ENCODE peak calls at places on chromosome X, in seven cellular contexts. Y is H9, L is left lung, H is AG04450, N is esophagus squamous epithelium, F is WTC11, P is mesothelial cell of epicardium. E is an unnamed sample.

GRCh38 chrX:118346258-118347094 is 570 bp downstream of the WDR44 start:
- DNase-seq in Y (no peak), L (peak; percentile 87), H (no peak), N (peak; percentile 40), F (peak; percentile 18), P (peak; percentile 58), E (no peak)

GRCh38 chrX:118507766-118508165 is 12.2 kb downstream of the DOCK11 start:
- DNase-seq in Y (no peak), L (no peak), H (no peak), N (no peak), F (no peak), P (no peak), E (no peak)

GRCh38 chrX:19462879-19463278 is 52.4 kb downstream of the MAP3K15 start:
- DNase-seq in Y (no peak), L (no peak), H (no peak), N (no peak), F (no peak), P (no peak), E (no peak)

GRCh38 chrX:120262781-120263719 is 12.4 kb downstream of the ZBTB33 start:
- DNase-seq in Y (peak; percentile 55), L (no peak), H (no peak), N (no peak), F (peak; percentile 11), P (no peak), E (no peak)

GRCh38 chrX:12469296-12469695 is 321.9 kb upstream of the PRPS2 start:
- DNase-seq in Y (no peak), L (peak; percentile 13), H (no peak), N (no peak), F (no peak), P (no peak), E (no peak)

GRCh38 chrX:92232182-92232581 is 453.0 kb downstream of the PCDH11X start:
- DNase-seq in Y (no peak), L (no peak), H (no peak), N (no peak), F (no peak), P (no peak), E (no peak)

GRCh38 chrX:10254746-10255145 is 98.0 kb downstream of the CLCN4 start:
- DNase-seq in Y (no peak), L (no peak), H (no peak), N (no peak), F (no peak), P (no peak), E (no peak)

GRCh38 chrX:154401918-154402621 is 3.9 kb downstream of the RPL10 start:
- DNase-seq in Y (no peak), L (no peak), H (no peak), N (no peak), F (no peak), P (no peak), E (no peak)

GRCh38 chrX:10379848-10380247 is 223.1 kb downstream of the CLCN4 start:
- DNase-seq in Y (no peak), L (no peak), H (no peak), N (no peak), F (no peak), P (no peak), E (no peak)

GRCh38 chrX:100368167-100368566 is 41.9 kb downstream of the PCDH19 start:
- DNase-seq in Y (peak; percentile 44), L (no peak), H (no peak), N (no peak), F (peak; percentile 29), P (no peak), E (no peak)

GRCh38 chrX:47500541-47500940 is 17.5 kb upstream of the ZNF41 start:
- DNase-seq in Y (no peak), L (no peak), H (no peak), N (no peak), F (no peak), P (no peak), E (no peak)

GRCh38 chrX:111867236-111867635 is 8.7 kb upstream of the TRPC5OS start:
- DNase-seq in Y (no peak), L (no peak), H (no peak), N (no peak), F (no peak), P (no peak), E (no peak)

GRCh38 chrX:38864165-38864564 is 62.9 kb downstream of the MID1IP1 start:
- DNase-seq in Y (no peak), L (no peak), H (no peak), N (no peak), F (no peak), P (no peak), E (no peak)

GRCh38 chrX:115350696-115351408 is 61.3 kb downstream of the LUZP4 start:
- DNase-seq in Y (no peak), L (no peak), H (no peak), N (no peak), F (no peak), P (no peak), E (no peak)

GRCh38 chrX:69116077-69116476 is 49.2 kb downstream of the PJA1 start:
- DNase-seq in Y (no peak), L (no peak), H (no peak), N (no peak), F (no peak), P (no peak), E (no peak)

GRCh38 chrX:32137525-32137924 is 1065.7 kb upstream of the FTHL17 start:
- DNase-seq in Y (peak; percentile 27), L (no peak), H (no peak), N (no peak), F (peak; percentile 12), P (peak; percentile 53), E (no peak)

GRCh38 chrX:93985621-93986020 is 311.6 kb downstream of the FAM133A start:
- DNase-seq in Y (no peak), L (no peak), H (no peak), N (no peak), F (no peak), P (no peak), E (no peak)

GRCh38 chrX:54043084-54043483 is 1.2 kb downstream of the PHF8 start:
- DNase-seq in Y (no peak), L (no peak), H (no peak), N (no peak), F (no peak), P (no peak), E (no peak)

GRCh38 chrX:100685284-100685996 is 41.4 kb downstream of the SRPX2 start:
- DNase-seq in Y (peak; percentile 67), L (no peak), H (peak; percentile 37), N (no peak), F (peak; percentile 67), P (peak; percentile 73), E (peak; percentile 58)

GRCh38 chrX:48540015-48540350 is 469 bp downstream of the TBC1D25 start:
- DNase-seq in Y (no peak), L (no peak), H (no peak), N (no peak), F (peak; percentile 51), P (peak; percentile 62), E (peak; percentile 54)

GRCh38 chrX:119292445-119292844 is 56.4 kb downstream of the PGRMC1 start:
- DNase-seq in Y (no peak), L (no peak), H (no peak), N (no peak), F (no peak), P (no peak), E (no peak)

GRCh38 chrX:106917830-106918500 is 2.2 kb upstream of the CLDN2 start:
- DNase-seq in Y (no peak), L (no peak), H (no peak), N (no peak), F (no peak), P (no peak), E (no peak)

GRCh38 chrX:74133156-74133796 is 170.7 kb upstream of the ZCCHC13 start:
- DNase-seq in Y (no peak), L (no peak), H (peak; percentile 18), N (no peak), F (no peak), P (no peak), E (peak; percentile 29)

GRCh38 chrX:55717521-55718497 is at the start of gene RRAGB:
- DNase-seq in Y (peak; percentile 95), L (peak; percentile 96), H (peak; percentile 77), N (peak; percentile 83), F (peak; percentile 88), P (peak; percentile 87), E (peak; percentile 93)
- TF ChIP-seq CTCF in Y (peak; percentile 63), L (peak; percentile 33), H (peak; percentile 63), N (peak; percentile 46), F (peak; percentile 28), P (peak; percentile 57), E (peak; percentile 41)

GRCh38 chrX:112941209-112941788 is 100.7 kb upstream of the AMOT start:
- DNase-seq in Y (no peak), L (no peak), H (no peak), N (no peak), F (no peak), P (no peak), E (no peak)
- TF ChIP-seq CTCF in Y (no peak), L (no peak), H (no peak), N (no peak), F (no peak), P (no peak), E (no peak)

GRCh38 chrX:125131146-125131545 is 188.5 kb upstream of the TEX13C start:
- DNase-seq in Y (no peak), L (no peak), H (no peak), N (no peak), F (no peak), P (no peak), E (no peak)
- TF ChIP-seq CTCF in Y (peak; percentile 65), L (peak; percentile 24), H (no peak), N (no peak), F (no peak), P (no peak), E (no peak)

GRCh38 chrX:67570839-67571238 is 27.0 kb downstream of the AR start:
- DNase-seq in Y (no peak), L (no peak), H (no peak), N (no peak), F (no peak), P (no peak), E (no peak)
- TF ChIP-seq CTCF in Y (no peak), L (no peak), H (no peak), N (no peak), F (no peak), P (no peak), E (no peak)

GRCh38 chrX:15497865-15498264 is 2.7 kb upstream of the BMX start:
- DNase-seq in Y (peak; percentile 72), L (no peak), H (no peak), N (no peak), F (peak; percentile 69), P (peak; percentile 71), E (peak; percentile 25)

GRCh38 chrX:15496809-15497208 is 3.7 kb upstream of the PIR start:
- DNase-seq in Y (no peak), L (no peak), H (no peak), N (no peak), F (no peak), P (no peak), E (no peak)

GRCh38 chrX:15495801-15496200 is 2.7 kb upstream of the PIR start:
- DNase-seq in Y (no peak), L (no peak), H (no peak), N (no peak), F (no peak), P (no peak), E (no peak)

GRCh38 chrX:15498741-15499140 is 1.9 kb upstream of the BMX start:
- DNase-seq in Y (no peak), L (no peak), H (no peak), N (no peak), F (no peak), P (no peak), E (no peak)

GRCh38 chrX:15493118-15494082 is at the start of gene PIR:
- DNase-seq in Y (peak; percentile 97), L (peak; percentile 96), H (peak; percentile 45), N (no peak), F (peak; percentile 88), P (peak; percentile 85), E (peak; percentile 82)
- TF ChIP-seq CTCF in Y (peak; percentile 73), L (no peak), H (peak; percentile 47), N (peak; percentile 28), F (no peak), P (peak; percentile 25), E (peak; percentile 15)